ENCODE peak calls at places on chromosomes 13 and 19, in six cellular contexts. One of them, this sample, is unnamed.

GRCh38 chr13:47707414-47707813 is 293.7 kb downstream of the SUCLA2 start:
- DNase-seq in activated naive CD4-positive, alpha-beta T cell treated with anti-CD3 and anti-CD28 coated beads, Interleukin-2, amount 50 U/mL, for 16 hours: no peak
- DNase-seq in NT2/D1: no peak
- DNase-seq in stimulated activated CD4-positive, alpha-beta T cell treated with anti-CD3 and anti-CD28 coated beads, Interleukin-2, amount 100 ng/mL, for 48 hours: no peak
- DNase-seq in NCI-H345: no peak
- DNase-seq in activated effector memory CD4-positive, alpha-beta T cell treated with anti-CD3 and anti-CD28 coated beads, Interleukin-2, amount 50 U/mL, for 16 hours: no peak
- DNase-seq in this sample: no peak

GRCh38 chr13:48184260-48184659 is 48.7 kb upstream of the ITM2B start:
- DNase-seq in activated effector memory CD4-positive, alpha-beta T cell treated with anti-CD3 and anti-CD28 coated beads, Interleukin-2, amount 50 U/mL, for 16 hours: no peak
- DNase-seq in NT2/D1: no peak
- DNase-seq in activated naive CD4-positive, alpha-beta T cell treated with anti-CD3 and anti-CD28 coated beads, Interleukin-2, amount 50 U/mL, for 16 hours: no peak
- DNase-seq in NCI-H345: no peak
- DNase-seq in stimulated activated CD4-positive, alpha-beta T cell treated with anti-CD3 and anti-CD28 coated beads, Interleukin-2, amount 100 ng/mL, for 48 hours: no peak
- DNase-seq in this sample: no peak

GRCh38 chr13:112619730-112620639 is 32.0 kb upstream of the TUBGCP3 start:
- DNase-seq in stimulated activated CD4-positive, alpha-beta T cell treated with anti-CD3 and anti-CD28 coated beads, Interleukin-2, amount 100 ng/mL, for 48 hours: no peak
- DNase-seq in NCI-H345: peak; percentile 95
- DNase-seq in activated effector memory CD4-positive, alpha-beta T cell treated with anti-CD3 and anti-CD28 coated beads, Interleukin-2, amount 50 U/mL, for 16 hours: no peak
- DNase-seq in activated naive CD4-positive, alpha-beta T cell treated with anti-CD3 and anti-CD28 coated beads, Interleukin-2, amount 50 U/mL, for 16 hours: no peak
- DNase-seq in NT2/D1: no peak
- DNase-seq in this sample: no peak

GRCh38 chr19:46256855-46257254 is 27.3 kb downstream of the IGFL1 start:
- DNase-seq in NT2/D1: no peak
- DNase-seq in activated effector memory CD4-positive, alpha-beta T cell treated with anti-CD3 and anti-CD28 coated beads, Interleukin-2, amount 50 U/mL, for 16 hours: no peak
- DNase-seq in activated naive CD4-positive, alpha-beta T cell treated with anti-CD3 and anti-CD28 coated beads, Interleukin-2, amount 50 U/mL, for 16 hours: no peak
- DNase-seq in NCI-H345: no peak
- DNase-seq in stimulated activated CD4-positive, alpha-beta T cell treated with anti-CD3 and anti-CD28 coated beads, Interleukin-2, amount 100 ng/mL, for 48 hours: no peak
- DNase-seq in this sample: no peak

GRCh38 chr19:5864013-5864720 is 6.2 kb downstream of the FUT5 start:
- DNase-seq in NCI-H345: no peak
- DNase-seq in NT2/D1: no peak
- DNase-seq in activated effector memory CD4-positive, alpha-beta T cell treated with anti-CD3 and anti-CD28 coated beads, Interleukin-2, amount 50 U/mL, for 16 hours: no peak
- DNase-seq in activated naive CD4-positive, alpha-beta T cell treated with anti-CD3 and anti-CD28 coated beads, Interleukin-2, amount 50 U/mL, for 16 hours: no peak
- DNase-seq in stimulated activated CD4-positive, alpha-beta T cell treated with anti-CD3 and anti-CD28 coated beads, Interleukin-2, amount 100 ng/mL, for 48 hours: no peak
- DNase-seq in this sample: no peak

GRCh38 chr13:34156841-34157365 is 339.0 kb downstream of the RFC3 start:
- DNase-seq in activated effector memory CD4-positive, alpha-beta T cell treated with anti-CD3 and anti-CD28 coated beads, Interleukin-2, amount 50 U/mL, for 16 hours: peak; percentile 76
- DNase-seq in NT2/D1: no peak
- DNase-seq in NCI-H345: peak; percentile 77
- DNase-seq in activated naive CD4-positive, alpha-beta T cell treated with anti-CD3 and anti-CD28 coated beads, Interleukin-2, amount 50 U/mL, for 16 hours: peak; percentile 13
- DNase-seq in stimulated activated CD4-positive, alpha-beta T cell treated with anti-CD3 and anti-CD28 coated beads, Interleukin-2, amount 100 ng/mL, for 48 hours: peak; percentile 2
- DNase-seq in this sample: no peak

GRCh38 chr13:23146811-23147245 is 34.0 kb upstream of the SGCG start:
- DNase-seq in activated naive CD4-positive, alpha-beta T cell treated with anti-CD3 and anti-CD28 coated beads, Interleukin-2, amount 50 U/mL, for 16 hours: no peak
- DNase-seq in stimulated activated CD4-positive, alpha-beta T cell treated with anti-CD3 and anti-CD28 coated beads, Interleukin-2, amount 100 ng/mL, for 48 hours: no peak
- DNase-seq in activated effector memory CD4-positive, alpha-beta T cell treated with anti-CD3 and anti-CD28 coated beads, Interleukin-2, amount 50 U/mL, for 16 hours: no peak
- DNase-seq in NT2/D1: no peak
- DNase-seq in NCI-H345: no peak
- DNase-seq in this sample: no peak

GRCh38 chr13:38624822-38625221 is 62.1 kb upstream of the FREM2 start:
- DNase-seq in activated naive CD4-positive, alpha-beta T cell treated with anti-CD3 and anti-CD28 coated beads, Interleukin-2, amount 50 U/mL, for 16 hours: no peak
- DNase-seq in activated effector memory CD4-positive, alpha-beta T cell treated with anti-CD3 and anti-CD28 coated beads, Interleukin-2, amount 50 U/mL, for 16 hours: no peak
- DNase-seq in stimulated activated CD4-positive, alpha-beta T cell treated with anti-CD3 and anti-CD28 coated beads, Interleukin-2, amount 100 ng/mL, for 48 hours: no peak
- DNase-seq in NT2/D1: no peak
- DNase-seq in NCI-H345: no peak
- DNase-seq in this sample: no peak

GRCh38 chr19:45640849-45641273 is 1.7 kb upstream of the EML2 start:
- DNase-seq in stimulated activated CD4-positive, alpha-beta T cell treated with anti-CD3 and anti-CD28 coated beads, Interleukin-2, amount 100 ng/mL, for 48 hours: peak; percentile 62
- DNase-seq in NCI-H345: no peak
- DNase-seq in NT2/D1: no peak
- DNase-seq in activated naive CD4-positive, alpha-beta T cell treated with anti-CD3 and anti-CD28 coated beads, Interleukin-2, amount 50 U/mL, for 16 hours: peak; percentile 46
- DNase-seq in activated effector memory CD4-positive, alpha-beta T cell treated with anti-CD3 and anti-CD28 coated beads, Interleukin-2, amount 50 U/mL, for 16 hours: peak; percentile 77
- DNase-seq in this sample: peak; percentile 26

This sample was measured in naive thymus-derived CD8-positive, alpha-beta T cell.